ENCODE peak calls at places on chromosomes 2 and 18, in ten cellular contexts. One of them, this sample, is unnamed.

GRCh38 chr2:74181739-74182138 is 3.1 kb upstream of the MOB1A start:
- DNase-seq in sigmoid colon: peak
- DNase-seq in neural progenitor cell: no peak
- DNase-seq in CD8-positive, alpha-beta T cell: no peak
- DNase-seq in fibroblast of lung: no peak
- DNase-seq in HCT116: no peak
- DNase-seq in IMR-90: no peak
- DNase-seq in AG04449: no peak
- DNase-seq in tibial artery: no peak
- DNase-seq in A549: no peak
- DNase-seq in this sample: no peak

GRCh38 chr2:101986386-101986785 is 5.4 kb upstream of the IL1R2 start:
- DNase-seq in HCT116: no peak
- DNase-seq in AG04449: no peak
- DNase-seq in fibroblast of lung: no peak
- DNase-seq in tibial artery: no peak
- DNase-seq in sigmoid colon: no peak
- DNase-seq in A549: no peak
- DNase-seq in IMR-90: no peak
- DNase-seq in neural progenitor cell: no peak
- DNase-seq in CD8-positive, alpha-beta T cell: no peak
- DNase-seq in this sample: no peak

GRCh38 chr2:220334210-220334609 is 706.8 kb downstream of the SLC4A3 start:
- DNase-seq in IMR-90: peak
- DNase-seq in neural progenitor cell: no peak
- DNase-seq in A549: no peak
- DNase-seq in AG04449: no peak
- DNase-seq in sigmoid colon: no peak
- DNase-seq in HCT116: no peak
- DNase-seq in fibroblast of lung: no peak
- DNase-seq in CD8-positive, alpha-beta T cell: no peak
- DNase-seq in tibial artery: no peak
- DNase-seq in this sample: peak

GRCh38 chr2:118847447-118848172 is at the start of gene EN1:
- DNase-seq in A549: peak
- DNase-seq in neural progenitor cell: peak
- DNase-seq in IMR-90: peak
- DNase-seq in HCT116: no peak
- DNase-seq in tibial artery: no peak
- DNase-seq in sigmoid colon: no peak
- DNase-seq in fibroblast of lung: peak
- DNase-seq in AG04449: peak
- DNase-seq in CD8-positive, alpha-beta T cell: no peak
- DNase-seq in this sample: peak

GRCh38 chr2:52874706-52875105 is 892.9 kb upstream of the CHAC2 start:
- DNase-seq in IMR-90: no peak
- DNase-seq in HCT116: no peak
- DNase-seq in sigmoid colon: no peak
- DNase-seq in A549: no peak
- DNase-seq in fibroblast of lung: no peak
- DNase-seq in tibial artery: no peak
- DNase-seq in CD8-positive, alpha-beta T cell: no peak
- DNase-seq in neural progenitor cell: no peak
- DNase-seq in AG04449: no peak
- DNase-seq in this sample: no peak

GRCh38 chr2:27378096-27378808 is 2.3 kb downstream of the ZNF513 start:
- DNase-seq in HCT116: no peak
- DNase-seq in CD8-positive, alpha-beta T cell: peak
- DNase-seq in IMR-90: no peak
- DNase-seq in neural progenitor cell: peak
- DNase-seq in tibial artery: no peak
- DNase-seq in fibroblast of lung: no peak
- DNase-seq in sigmoid colon: no peak
- DNase-seq in A549: peak
- DNase-seq in AG04449: no peak
- DNase-seq in this sample: no peak

GRCh38 chr18:46672062-46672970 is 15.3 kb upstream of the LOXHD1 start:
- DNase-seq in neural progenitor cell: no peak
- DNase-seq in AG04449: no peak
- DNase-seq in A549: no peak
- DNase-seq in HCT116: no peak
- DNase-seq in fibroblast of lung: no peak
- DNase-seq in tibial artery: no peak
- DNase-seq in IMR-90: peak
- DNase-seq in sigmoid colon: no peak
- DNase-seq in CD8-positive, alpha-beta T cell: no peak
- DNase-seq in this sample: no peak

GRCh38 chr18:25230658-25231326 is 121.2 kb downstream of the ZNF521 start:
- DNase-seq in sigmoid colon: peak
- DNase-seq in tibial artery: peak
- DNase-seq in IMR-90: peak
- DNase-seq in neural progenitor cell: no peak
- DNase-seq in fibroblast of lung: peak
- DNase-seq in CD8-positive, alpha-beta T cell: no peak
- DNase-seq in AG04449: peak
- DNase-seq in HCT116: no peak
- DNase-seq in A549: peak
- DNase-seq in this sample: peak

GRCh38 chr18:11541179-11541578 is 68.2 kb upstream of the SLC35G4 start:
- DNase-seq in A549: no peak
- DNase-seq in CD8-positive, alpha-beta T cell: no peak
- DNase-seq in fibroblast of lung: no peak
- DNase-seq in HCT116: no peak
- DNase-seq in AG04449: no peak
- DNase-seq in IMR-90: peak
- DNase-seq in neural progenitor cell: no peak
- DNase-seq in tibial artery: no peak
- DNase-seq in sigmoid colon: no peak
- DNase-seq in this sample: no peak

GRCh38 chr2:74834806-74835755 is 1.2 kb downstream of the HK2 start:
- DNase-seq in IMR-90: peak
- DNase-seq in A549: no peak
- DNase-seq in AG04449: no peak
- DNase-seq in CD8-positive, alpha-beta T cell: peak
- DNase-seq in neural progenitor cell: peak
- DNase-seq in fibroblast of lung: peak
- DNase-seq in tibial artery: no peak
- DNase-seq in HCT116: no peak
- DNase-seq in sigmoid colon: no peak
- DNase-seq in this sample: peak

GRCh38 chr2:39434233-39434897 is 2.7 kb downstream of the MAP4K3 start:
- DNase-seq in AG04449: no peak
- DNase-seq in sigmoid colon: no peak
- DNase-seq in IMR-90: peak
- DNase-seq in HCT116: no peak
- DNase-seq in A549: no peak
- DNase-seq in CD8-positive, alpha-beta T cell: no peak
- DNase-seq in fibroblast of lung: peak
- DNase-seq in neural progenitor cell: no peak
- DNase-seq in tibial artery: no peak
- DNase-seq in this sample: no peak

GRCh38 chr18:74631242-74632087 is 33.8 kb downstream of the ZNF407 start:
- DNase-seq in neural progenitor cell: no peak
- DNase-seq in tibial artery: no peak
- DNase-seq in HCT116: no peak
- DNase-seq in CD8-positive, alpha-beta T cell: no peak
- DNase-seq in AG04449: no peak
- DNase-seq in sigmoid colon: no peak
- DNase-seq in IMR-90: peak
- DNase-seq in A549: no peak
- DNase-seq in fibroblast of lung: peak
- DNase-seq in this sample: peak

GRCh38 chr2:218536804-218537494 is 31.2 kb downstream of the USP37 start:
- DNase-seq in tibial artery: no peak
- DNase-seq in CD8-positive, alpha-beta T cell: no peak
- DNase-seq in AG04449: no peak
- DNase-seq in fibroblast of lung: no peak
- DNase-seq in sigmoid colon: no peak
- DNase-seq in A549: no peak
- DNase-seq in neural progenitor cell: no peak
- DNase-seq in HCT116: no peak
- DNase-seq in IMR-90: peak
- DNase-seq in this sample: no peak

GRCh38 chr2:241490444-241490760 is 18.0 kb downstream of the STK25 start:
- DNase-seq in sigmoid colon: no peak
- DNase-seq in tibial artery: no peak
- DNase-seq in AG04449: no peak
- DNase-seq in IMR-90: peak
- DNase-seq in CD8-positive, alpha-beta T cell: no peak
- DNase-seq in neural progenitor cell: no peak
- DNase-seq in fibroblast of lung: no peak
- DNase-seq in HCT116: no peak
- DNase-seq in A549: no peak
- DNase-seq in this sample: no peak

GRCh38 chr2:232891621-232892071 is 21.6 kb downstream of the SNORC start:
- DNase-seq in neural progenitor cell: no peak
- DNase-seq in IMR-90: peak
- DNase-seq in AG04449: no peak
- DNase-seq in A549: no peak
- DNase-seq in sigmoid colon: no peak
- DNase-seq in HCT116: no peak
- DNase-seq in CD8-positive, alpha-beta T cell: no peak
- DNase-seq in fibroblast of lung: no peak
- DNase-seq in tibial artery: peak
- DNase-seq in this sample: peak

GRCh38 chr2:232888839-232889529 is 18.9 kb downstream of the SNORC start:
- DNase-seq in fibroblast of lung: no peak
- DNase-seq in tibial artery: peak
- DNase-seq in neural progenitor cell: no peak
- DNase-seq in sigmoid colon: no peak
- DNase-seq in AG04449: no peak
- DNase-seq in A549: no peak
- DNase-seq in HCT116: no peak
- DNase-seq in IMR-90: no peak
- DNase-seq in CD8-positive, alpha-beta T cell: no peak
- DNase-seq in this sample: no peak

GRCh38 chr2:232889876-232890401 is 19.9 kb downstream of the SNORC start:
- DNase-seq in HCT116: no peak
- DNase-seq in IMR-90: no peak
- DNase-seq in A549: no peak
- DNase-seq in tibial artery: peak
- DNase-seq in neural progenitor cell: no peak
- DNase-seq in CD8-positive, alpha-beta T cell: no peak
- DNase-seq in sigmoid colon: no peak
- DNase-seq in AG04449: no peak
- DNase-seq in fibroblast of lung: no peak
- DNase-seq in this sample: no peak

GRCh38 chr2:232890896-232891601 is 21.0 kb downstream of the SNORC start:
- DNase-seq in AG04449: no peak
- DNase-seq in neural progenitor cell: peak
- DNase-seq in HCT116: peak
- DNase-seq in tibial artery: peak
- DNase-seq in fibroblast of lung: no peak
- DNase-seq in A549: no peak
- DNase-seq in CD8-positive, alpha-beta T cell: no peak
- DNase-seq in sigmoid colon: no peak
- DNase-seq in IMR-90: peak
- DNase-seq in this sample: peak

GRCh38 chr2:232890536-232890895 is 20.5 kb downstream of the SNORC start:
- DNase-seq in fibroblast of lung: no peak
- DNase-seq in AG04449: no peak
- DNase-seq in HCT116: no peak
- DNase-seq in sigmoid colon: no peak
- DNase-seq in CD8-positive, alpha-beta T cell: no peak
- DNase-seq in neural progenitor cell: no peak
- DNase-seq in A549: no peak
- DNase-seq in IMR-90: no peak
- DNase-seq in tibial artery: peak
- DNase-seq in this sample: no peak
- H3K4me3 ChIP-seq in fibroblast of lung: no peak
- H3K4me3 ChIP-seq in AG04449: no peak
- H3K4me3 ChIP-seq in HCT116: peak
- H3K4me3 ChIP-seq in sigmoid colon: no peak
- H3K4me3 ChIP-seq in CD8-positive, alpha-beta T cell: no peak
- H3K4me3 ChIP-seq in neural progenitor cell: peak
- H3K4me3 ChIP-seq in A549: no peak
- H3K4me3 ChIP-seq in IMR-90: no peak
- H3K4me3 ChIP-seq in tibial artery: no peak
- H3K4me3 ChIP-seq in this sample: no peak

DNA sequence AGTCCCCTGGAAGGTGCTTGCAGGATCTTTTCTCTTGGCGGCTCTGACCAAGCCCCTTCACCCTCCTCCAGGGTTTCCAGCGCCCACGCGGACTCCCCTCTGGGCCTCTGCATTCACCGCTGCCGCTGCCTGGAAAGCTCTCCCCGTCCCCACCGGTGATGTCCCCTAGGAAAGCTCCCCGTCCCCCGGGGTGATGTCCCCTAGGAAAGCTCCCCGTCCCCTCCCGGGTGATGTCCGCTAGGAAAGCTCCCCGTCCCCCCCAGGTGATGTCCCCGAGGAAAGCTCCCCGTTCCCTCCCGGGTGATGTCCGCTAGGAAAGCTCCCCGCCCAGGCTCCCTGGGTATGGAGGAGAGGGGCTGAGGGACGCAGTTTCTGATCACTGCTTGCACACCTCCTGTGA is 27.9 kb downstream of the ZAP70 start:
- DNase-seq in IMR-90: no peak
- DNase-seq in A549: no peak
- DNase-seq in sigmoid colon: no peak
- DNase-seq in neural progenitor cell: no peak
- DNase-seq in tibial artery: peak
- DNase-seq in fibroblast of lung: no peak
- DNase-seq in CD8-positive, alpha-beta T cell: no peak
- DNase-seq in AG04449: no peak
- DNase-seq in HCT116: no peak
- DNase-seq in this sample: no peak
- TF ChIP-seq CTCF in IMR-90: no peak
- TF ChIP-seq CTCF in A549: no peak
- TF ChIP-seq CTCF in sigmoid colon: no peak
- TF ChIP-seq CTCF in neural progenitor cell: no peak
- TF ChIP-seq CTCF in tibial artery: no peak
- TF ChIP-seq CTCF in fibroblast of lung: no peak
- TF ChIP-seq CTCF in CD8-positive, alpha-beta T cell: no peak
- TF ChIP-seq CTCF in AG04449: no peak
- TF ChIP-seq CTCF in HCT116: no peak
- TF ChIP-seq CTCF in this sample: no peak

DNA sequence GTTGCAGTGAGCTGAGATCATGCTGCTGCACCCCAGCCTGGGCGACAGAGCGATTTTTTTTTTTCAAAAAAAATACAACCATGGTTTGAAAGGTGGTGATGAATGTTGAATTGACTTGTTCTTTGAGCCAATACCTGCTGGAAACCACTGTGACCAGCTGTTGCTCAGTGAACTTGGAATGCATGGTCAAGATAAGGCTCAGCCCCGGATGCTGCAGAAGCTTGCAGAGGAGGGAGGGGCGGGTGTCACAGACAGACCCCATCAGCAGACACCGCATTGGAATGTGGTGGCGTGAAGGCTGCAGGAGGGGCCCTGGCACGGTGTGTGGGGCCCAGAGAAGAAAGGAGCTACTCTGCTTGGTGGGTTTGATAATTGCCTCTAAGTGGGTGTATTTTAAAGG is 91.6 kb downstream of the ITGB1BP1 start:
- DNase-seq in neural progenitor cell: no peak
- DNase-seq in AG04449: no peak
- DNase-seq in IMR-90: peak
- DNase-seq in CD8-positive, alpha-beta T cell: no peak
- DNase-seq in A549: no peak
- DNase-seq in fibroblast of lung: peak
- DNase-seq in tibial artery: no peak
- DNase-seq in HCT116: no peak
- DNase-seq in sigmoid colon: no peak
- DNase-seq in this sample: peak
- H3K4me3 ChIP-seq in neural progenitor cell: no peak
- H3K4me3 ChIP-seq in AG04449: no peak
- H3K4me3 ChIP-seq in IMR-90: no peak
- H3K4me3 ChIP-seq in CD8-positive, alpha-beta T cell: no peak
- H3K4me3 ChIP-seq in A549: no peak
- H3K4me3 ChIP-seq in fibroblast of lung: no peak
- H3K4me3 ChIP-seq in tibial artery: no peak
- H3K4me3 ChIP-seq in HCT116: no peak
- H3K4me3 ChIP-seq in sigmoid colon: no peak
- H3K4me3 ChIP-seq in this sample: no peak

GRCh38 chr2:20205915-20206524 is 18.9 kb downstream of the SDC1 start:
- DNase-seq in fibroblast of lung: no peak
- DNase-seq in tibial artery: no peak
- DNase-seq in AG04449: no peak
- DNase-seq in A549: no peak
- DNase-seq in HCT116: no peak
- DNase-seq in IMR-90: no peak
- DNase-seq in sigmoid colon: no peak
- DNase-seq in CD8-positive, alpha-beta T cell: no peak
- DNase-seq in neural progenitor cell: no peak
- DNase-seq in this sample: no peak
- TF ChIP-seq CTCF in fibroblast of lung: no peak
- TF ChIP-seq CTCF in tibial artery: no peak
- TF ChIP-seq CTCF in AG04449: no peak
- TF ChIP-seq CTCF in A549: no peak
- TF ChIP-seq CTCF in HCT116: no peak
- TF ChIP-seq CTCF in IMR-90: no peak
- TF ChIP-seq CTCF in sigmoid colon: no peak
- TF ChIP-seq CTCF in CD8-positive, alpha-beta T cell: no peak
- TF ChIP-seq CTCF in neural progenitor cell: no peak
- TF ChIP-seq CTCF in this sample: no peak

This sample was measured in cardiac fibroblast.